ENCODE peak calls at places on chromosomes 3 and 15, in four cellular contexts. One of them, this sample, is unnamed.

GRCh38 chr3:146577662-146578061 is 27.5 kb downstream of the PLSCR5 start:
- DNase-seq in fibroblast of mammary gland: peak; percentile 79
- DNase-seq in PC-9: no peak
- DNase-seq in testis: peak; percentile 72
- DNase-seq in this sample: peak; percentile 21

GRCh38 chr3:31172336-31172735 is 277.9 kb upstream of the GADL1 start:
- DNase-seq in fibroblast of mammary gland: no peak
- DNase-seq in testis: no peak
- DNase-seq in PC-9: no peak
- DNase-seq in this sample: no peak

GRCh38 chr3:20145874-20146273 is 40.1 kb downstream of the SGO1 start:
- DNase-seq in PC-9: no peak
- DNase-seq in testis: no peak
- DNase-seq in fibroblast of mammary gland: no peak
- DNase-seq in this sample: no peak

GRCh38 chr3:172061724-172062184 is 22.4 kb downstream of the FNDC3B start:
- DNase-seq in testis: no peak
- DNase-seq in fibroblast of mammary gland: peak; percentile 51
- DNase-seq in PC-9: no peak
- DNase-seq in this sample: no peak

GRCh38 chr3:65827076-65827475 is 211.6 kb downstream of the MAGI1 start:
- DNase-seq in fibroblast of mammary gland: no peak
- DNase-seq in testis: no peak
- DNase-seq in PC-9: no peak
- DNase-seq in this sample: no peak

GRCh38 chr3:120642368-120642948 is 39.6 kb downstream of the HGD start:
- DNase-seq in testis: no peak
- DNase-seq in PC-9: no peak
- DNase-seq in fibroblast of mammary gland: peak; percentile 75
- DNase-seq in this sample: no peak

GRCh38 chr15:89898628-89899302 is 5.0 kb upstream of the AP3S2 start:
- DNase-seq in PC-9: peak; percentile 80
- DNase-seq in testis: peak; percentile 28
- DNase-seq in fibroblast of mammary gland: peak; percentile 48
- DNase-seq in this sample: peak; percentile 55

GRCh38 chr3:42031808-42032475 is 59.2 kb upstream of the TRAK1 start:
- DNase-seq in testis: peak; percentile 68
- DNase-seq in PC-9: no peak
- DNase-seq in fibroblast of mammary gland: no peak
- DNase-seq in this sample: no peak

GRCh38 chr3:25040739-25041138 is 387.3 kb upstream of the RARB start:
- DNase-seq in PC-9: no peak
- DNase-seq in fibroblast of mammary gland: no peak
- DNase-seq in testis: no peak
- DNase-seq in this sample: no peak

GRCh38 chr15:48358681-48359152 is 27.5 kb downstream of the DUT start:
- DNase-seq in PC-9: no peak
- DNase-seq in testis: no peak
- DNase-seq in fibroblast of mammary gland: peak; percentile 85
- DNase-seq in this sample: no peak

GRCh38 chr15:61923173-61923572 is 137.1 kb downstream of the VPS13C start:
- DNase-seq in fibroblast of mammary gland: no peak
- DNase-seq in testis: no peak
- DNase-seq in PC-9: no peak
- DNase-seq in this sample: no peak

GRCh38 chr3:49611714-49612113 is 57.4 kb downstream of the BSN start:
- DNase-seq in testis: no peak
- DNase-seq in PC-9: no peak
- DNase-seq in fibroblast of mammary gland: peak; percentile 32
- DNase-seq in this sample: no peak

GRCh38 chr3:15055019-15055557 is 10.0 kb downstream of the MRPS25 start:
- DNase-seq in PC-9: no peak
- DNase-seq in fibroblast of mammary gland: peak; percentile 68
- DNase-seq in testis: no peak
- DNase-seq in this sample: no peak

GRCh38 chr3:139751789-139752188 is 74.0 kb upstream of the NMNAT3 start:
- DNase-seq in testis: no peak
- DNase-seq in PC-9: no peak
- DNase-seq in fibroblast of mammary gland: no peak
- DNase-seq in this sample: no peak

GRCh38 chr3:125119752-125120369 is 64.1 kb upstream of the HEG1 start:
- DNase-seq in testis: peak; percentile 33
- DNase-seq in PC-9: no peak
- DNase-seq in fibroblast of mammary gland: no peak
- DNase-seq in this sample: no peak

GRCh38 chr3:185874119-185874518 is 49.3 kb upstream of the IGF2BP2 start:
- DNase-seq in PC-9: no peak
- DNase-seq in fibroblast of mammary gland: no peak
- DNase-seq in testis: no peak
- DNase-seq in this sample: no peak

GRCh38 chr15:34304613-34305012 is 33.0 kb downstream of the SLC12A6 start:
- DNase-seq in testis: no peak
- DNase-seq in fibroblast of mammary gland: peak; percentile 52
- DNase-seq in PC-9: no peak
- DNase-seq in this sample: no peak

GRCh38 chr15:72058590-72058989 is 59.4 kb downstream of the MYO9A start:
- DNase-seq in testis: no peak
- DNase-seq in fibroblast of mammary gland: no peak
- DNase-seq in PC-9: no peak
- DNase-seq in this sample: no peak

GRCh38 chr15:76904461-76905012 is 603 bp downstream of the SCAPER start:
- DNase-seq in testis: peak; percentile 46
- DNase-seq in PC-9: no peak
- DNase-seq in fibroblast of mammary gland: peak; percentile 27
- DNase-seq in this sample: peak; percentile 76

GRCh38 chr15:42072141-42072685 is 22.1 kb downstream of the PLA2G4D start:
- DNase-seq in PC-9: no peak
- DNase-seq in fibroblast of mammary gland: no peak
- DNase-seq in testis: peak; percentile 8
- DNase-seq in this sample: no peak

GRCh38 chr3:38739396-38739689 is 76.7 kb downstream of the SCN10A start:
- DNase-seq in fibroblast of mammary gland: no peak
- DNase-seq in testis: no peak
- DNase-seq in PC-9: no peak
- DNase-seq in this sample: no peak

GRCh38 chr15:40714144-40714543 is 19.2 kb downstream of the RAD51 start:
- DNase-seq in PC-9: no peak
- DNase-seq in testis: no peak
- DNase-seq in fibroblast of mammary gland: no peak
- DNase-seq in this sample: no peak

GRCh38 chr15:60780147-60780546 is 301.2 kb upstream of the ICE2 start:
- DNase-seq in PC-9: no peak
- DNase-seq in fibroblast of mammary gland: no peak
- DNase-seq in testis: no peak
- DNase-seq in this sample: no peak

GRCh38 chr3:125325746-125326145 is 49.4 kb downstream of the ZNF148 start:
- DNase-seq in PC-9: no peak
- DNase-seq in fibroblast of mammary gland: no peak
- DNase-seq in testis: no peak
- DNase-seq in this sample: no peak

GRCh38 chr3:15636028-15636709 is 34.6 kb downstream of the BTD start:
- DNase-seq in PC-9: peak; percentile 93
- DNase-seq in fibroblast of mammary gland: peak; percentile 96
- DNase-seq in testis: no peak
- DNase-seq in this sample: peak; percentile 62

GRCh38 chr15:79160211-79160610 is 69.6 kb upstream of the RASGRF1 start:
- DNase-seq in testis: no peak
- DNase-seq in PC-9: no peak
- DNase-seq in fibroblast of mammary gland: peak; percentile 72
- DNase-seq in this sample: no peak

GRCh38 chr3:108346301-108346989 is 50.1 kb downstream of the HHLA2 start:
- DNase-seq in PC-9: no peak
- DNase-seq in testis: no peak
- DNase-seq in fibroblast of mammary gland: no peak
- DNase-seq in this sample: no peak

GRCh38 chr3:158936530-158937113 is 134.8 kb downstream of the MFSD1 start:
- DNase-seq in fibroblast of mammary gland: no peak
- DNase-seq in PC-9: no peak
- DNase-seq in testis: no peak
- DNase-seq in this sample: peak; percentile 49

GRCh38 chr3:53996153-53996861 is 104.6 kb upstream of the SELENOK start:
- DNase-seq in testis: no peak
- DNase-seq in PC-9: no peak
- DNase-seq in fibroblast of mammary gland: no peak
- DNase-seq in this sample: no peak

GRCh38 chr15:51864408-51865056 is 35.1 kb downstream of the TMOD3 start:
- DNase-seq in PC-9: no peak
- DNase-seq in testis: no peak
- DNase-seq in fibroblast of mammary gland: peak; percentile 71
- DNase-seq in this sample: no peak

GRCh38 chr3:25508901-25509300 is 80.8 kb downstream of the RARB start:
- DNase-seq in fibroblast of mammary gland: peak; percentile 59
- DNase-seq in testis: no peak
- DNase-seq in PC-9: peak; percentile 47
- DNase-seq in this sample: no peak

GRCh38 chr3:134922866-134923265 is 127.8 kb downstream of the EPHB1 start:
- DNase-seq in PC-9: no peak
- DNase-seq in testis: no peak
- DNase-seq in fibroblast of mammary gland: no peak
- DNase-seq in this sample: no peak

GRCh38 chr3:112471926-112472325 is 27.3 kb downstream of the BTLA start:
- DNase-seq in fibroblast of mammary gland: no peak
- DNase-seq in testis: no peak
- DNase-seq in PC-9: no peak
- DNase-seq in this sample: no peak

GRCh38 chr15:52078876-52079700 is 33.5 kb downstream of the BCL2L10 start:
- DNase-seq in PC-9: no peak
- DNase-seq in fibroblast of mammary gland: peak; percentile 68
- DNase-seq in testis: peak; percentile 90
- DNase-seq in this sample: peak; percentile 82

GRCh38 chr3:95718168-95718567 is 1096.2 kb upstream of the EPHA6 start:
- DNase-seq in fibroblast of mammary gland: no peak
- DNase-seq in testis: no peak
- DNase-seq in PC-9: no peak
- DNase-seq in this sample: no peak